ENCODE peak calls at places on chromosomes 12 and 14, in eight cellular contexts. O is pancreas; W is keratinocyte; X is endodermal cell; Z is cardiac muscle cell; M is mammary epithelial cell; H is CD8-positive, alpha-beta T cell; G is upper lobe of right lung. T is an unnamed sample. For H3K4me1, the result is how much of the 10 kb centered on the place peaks cover.

GRCh38 chr14:84789012-84789411 is 740.9 kb upstream of the FLRT2 start:
- DNase-seq in Z (no peak), W (no peak), G (no peak), X (no peak), M (peak), O (no peak), H (no peak), T (no peak)

GRCh38 chr12:60494249-60494648 is 898.4 kb downstream of the SLC16A7 start:
- DNase-seq in Z (peak), G (no peak), X (no peak), O (no peak), H (no peak), M (peak), W (no peak), T (peak)

GRCh38 chr14:89336338-89336737 is 80.7 kb downstream of the FOXN3 start:
- DNase-seq in O (no peak), Z (no peak), M (no peak), G (no peak), X (no peak), W (no peak), H (no peak), T (peak)

GRCh38 chr12:64181504-64182291 is 40.4 kb downstream of the KICS2 start:
- DNase-seq in W (peak), X (peak), M (peak), H (no peak), Z (peak), O (peak), G (no peak), T (peak)

GRCh38 chr14:96574633-96575191 is 72.5 kb downstream of the PAPOLA start:
- DNase-seq in X (no peak), H (no peak), O (peak), Z (peak), M (peak), G (no peak), W (no peak), T (no peak)

GRCh38 chr12:974281-974862 is 16.7 kb upstream of the ERC1 start:
- DNase-seq in Z (no peak), G (no peak), X (no peak), H (no peak), W (no peak), M (no peak), O (no peak), T (no peak)

GRCh38 chr12:94127239-94128131 is 20.9 kb upstream of the PLXNC1 start:
- DNase-seq in X (peak), W (no peak), H (no peak), G (no peak), O (no peak), Z (no peak), M (no peak), T (no peak)

GRCh38 chr14:102078840-102079699 is 7.8 kb downstream of the HSP90AA1 start:
- DNase-seq in X (no peak), O (no peak), G (no peak), W (no peak), M (no peak), H (no peak), Z (no peak), T (no peak)

GRCh38 chr12:108720757-108721514 is 10.4 kb downstream of the CORO1C start:
- DNase-seq in H (no peak), M (peak), W (no peak), G (no peak), O (no peak), Z (no peak), X (no peak), T (no peak)

GRCh38 chr12:107319536-107320030 is 226.2 kb upstream of the CRY1 start:
- DNase-seq in Z (no peak), O (no peak), H (peak), W (no peak), G (no peak), M (peak), X (no peak), T (no peak)

GRCh38 chr12:59452746-59453145 is 143.1 kb upstream of the SLC16A7 start:
- DNase-seq in M (no peak), Z (peak), G (no peak), O (no peak), H (no peak), X (no peak), W (no peak), T (no peak)

GRCh38 chr14:84670801-84671200 is 859.1 kb upstream of the FLRT2 start:
- DNase-seq in M (no peak), Z (peak), G (no peak), W (no peak), H (no peak), O (no peak), X (no peak), T (no peak)

GRCh38 chr14:83556065-83556464 is 1973.9 kb upstream of the FLRT2 start:
- DNase-seq in X (no peak), M (no peak), O (no peak), W (no peak), Z (peak), G (no peak), H (no peak), T (no peak)

GRCh38 chr12:12725956-12726542 is 8.9 kb downstream of the CDKN1B start:
- DNase-seq in G (peak), Z (no peak), M (no peak), X (no peak), O (no peak), H (no peak), W (no peak), T (no peak)

GRCh38 chr12:22986997-22987396 is 362.0 kb downstream of the ETNK1 start:
- DNase-seq in O (no peak), X (no peak), M (peak), Z (no peak), H (no peak), G (no peak), W (peak), T (no peak)

GRCh38 chr14:100524233-100524932 is 62.8 kb downstream of the BEGAIN start:
- DNase-seq in Z (no peak), M (no peak), H (no peak), W (no peak), O (peak), X (no peak), G (peak), T (no peak)

GRCh38 chr14:87076146-87076545 is 916.8 kb downstream of the GALC start:
- DNase-seq in W (no peak), O (no peak), X (no peak), G (no peak), Z (no peak), H (no peak), M (no peak), T (no peak)

GRCh38 chr12:52049286-52049685 is 2.0 kb upstream of the NR4A1 start:
- DNase-seq in W (no peak), M (no peak), O (no peak), X (peak), Z (no peak), G (no peak), H (no peak), T (no peak)

GRCh38 chr14:80764496-80764895 is 177.0 kb downstream of the CEP128 start:
- DNase-seq in X (no peak), O (no peak), W (no peak), H (no peak), Z (no peak), M (no peak), G (no peak), T (no peak)

GRCh38 chr12:124356221-124356620 is 61.3 kb downstream of the RFLNA start:
- DNase-seq in H (no peak), Z (no peak), X (no peak), O (no peak), G (no peak), M (no peak), W (no peak), T (no peak)

GRCh38 chr12:100229036-100229635 is 28.5 kb downstream of the ACTR6 start:
- DNase-seq in X (peak), G (no peak), M (peak), W (peak), H (no peak), Z (peak), O (no peak), T (peak)

GRCh38 chr14:89801128-89801527 is 153.4 kb downstream of the EFCAB11 start:
- DNase-seq in M (peak), O (no peak), H (no peak), G (no peak), W (peak), Z (no peak), X (no peak), T (no peak)

GRCh38 chr14:97410667-97411286 is 613.6 kb downstream of the VRK1 start:
- DNase-seq in Z (no peak), G (no peak), H (no peak), X (no peak), M (no peak), W (no peak), O (no peak), T (no peak)

GRCh38 chr12:4526923-4527546 is 11.7 kb upstream of the RAD51AP1 start:
- DNase-seq in G (no peak), M (no peak), W (no peak), O (no peak), H (no peak), X (no peak), Z (peak), T (no peak)

GRCh38 chr14:38302966-38303365 is 47.1 kb upstream of the CLEC14A start:
- DNase-seq in X (no peak), G (no peak), O (no peak), W (no peak), Z (no peak), H (no peak), M (no peak), T (no peak)

GRCh38 chr14:54564071-54564798 is 2.7 kb upstream of the SAMD4A start:
- DNase-seq in Z (peak), H (no peak), W (no peak), X (no peak), O (no peak), M (no peak), G (no peak), T (no peak)

GRCh38 chr14:104816678-104816945 is 15.7 kb downstream of the ZBTB42 start:
- DNase-seq in H (no peak), M (no peak), X (no peak), W (no peak), G (no peak), O (no peak), Z (no peak), T (no peak)

GRCh38 chr14:51490205-51490604 is 161.5 kb upstream of the FRMD6 start:
- DNase-seq in M (peak), X (no peak), H (no peak), G (no peak), Z (no peak), W (no peak), O (no peak), T (no peak)

GRCh38 chr14:99819514-99819913 is 26.3 kb downstream of the EML1 start:
- DNase-seq in G (no peak), X (peak), M (no peak), H (no peak), O (no peak), W (no peak), Z (no peak), T (no peak)

GRCh38 chr14:66471584-66471983 is 14.6 kb upstream of the CCDC196 start:
- DNase-seq in M (no peak), X (no peak), O (no peak), W (no peak), G (no peak), H (no peak), Z (no peak), T (no peak)

GRCh38 chr14:66473223-66473622 is 12.9 kb upstream of the CCDC196 start:
- DNase-seq in X (no peak), W (no peak), Z (no peak), M (no peak), O (no peak), H (no peak), G (no peak), T (no peak)

GRCh38 chr14:66482873-66483272 is 3.3 kb upstream of the CCDC196 start:
- DNase-seq in Z (no peak), W (no peak), H (no peak), G (no peak), M (no peak), O (no peak), X (no peak), T (no peak)

GRCh38 chr14:66477567-66477966 is 8.6 kb upstream of the CCDC196 start:
- DNase-seq in Z (no peak), G (no peak), W (no peak), O (no peak), H (no peak), M (no peak), X (no peak), T (no peak)

DNA sequence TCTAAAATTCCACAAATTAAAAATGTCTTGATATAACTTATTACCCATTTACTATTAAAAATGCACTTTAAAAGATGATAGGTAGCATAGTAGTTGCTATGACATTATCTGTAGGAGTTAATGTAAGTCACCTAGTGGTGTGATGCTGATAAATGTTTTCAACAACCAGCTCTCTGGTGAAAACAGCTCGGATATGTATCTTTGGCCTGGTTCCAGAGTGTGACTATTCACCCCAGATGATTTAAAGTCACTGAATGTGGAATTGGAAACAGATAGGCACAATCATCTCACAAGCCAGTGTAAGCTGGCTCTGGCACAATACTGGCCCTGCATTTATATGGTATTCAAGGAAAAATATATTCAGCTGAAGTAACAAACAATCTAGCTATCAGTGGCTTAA is 9.2 kb upstream of the CCDC196 start:
- DNase-seq in W (no peak), Z (no peak), G (no peak), H (no peak), O (no peak), M (peak), X (no peak), T (no peak)
- TF ChIP-seq CTCF in W (no peak), Z (no peak), G (no peak), H (no peak), O (no peak), M (no peak), X (peak), T (no peak)

GRCh38 chr12:131132118-131132892 is 178.6 kb downstream of the ADGRD1 start:
- DNase-seq in G (peak), H (peak), O (peak), X (peak), W (no peak), M (no peak), Z (peak), T (peak)

GRCh38 chr12:131130311-131130911 is 176.7 kb downstream of the ADGRD1 start:
- DNase-seq in X (no peak), H (peak), O (no peak), Z (no peak), G (no peak), M (no peak), W (no peak), T (no peak)

GRCh38 chr12:131133015-131133905 is 179.6 kb downstream of the ADGRD1 start:
- DNase-seq in H (no peak), X (no peak), O (no peak), M (no peak), Z (peak), G (no peak), W (no peak), T (no peak)

GRCh38 chr12:131131077-131131807 is 177.5 kb downstream of the ADGRD1 start:
- DNase-seq in X (no peak), W (no peak), G (no peak), M (no peak), Z (no peak), H (peak), O (no peak), T (no peak)

GRCh38 chr12:131131808-131132117 is 178.1 kb downstream of the ADGRD1 start:
- DNase-seq in H (peak), Z (no peak), O (no peak), M (no peak), G (no peak), W (no peak), X (no peak), T (no peak)
- H3K4me3 ChIP-seq in H (no peak), Z (no peak), O (no peak), M (no peak), G (no peak), W (no peak), X (no peak), T (no peak)

GRCh38 chr14:42992930-42993329 is 1386.3 kb downstream of the LRFN5 start:
- DNase-seq in Z (no peak), O (no peak), G (no peak), X (no peak), W (no peak), H (no peak), M (no peak), T (no peak)
- H3K4me1 ChIP-seq in Z (under half), O (under half), G (under half), X (under half), W (under half), H (under half), M (under half), T (under half)

GRCh38 chr12:25591132-25591531 is 38.0 kb upstream of the LMNTD1 start:
- DNase-seq in G (no peak), H (no peak), O (no peak), M (no peak), W (no peak), Z (peak), X (peak), T (peak)
- TF ChIP-seq CTCF in G (no peak), H (no peak), O (no peak), M (peak), W (peak), Z (peak), X (peak), T (peak)

DNA sequence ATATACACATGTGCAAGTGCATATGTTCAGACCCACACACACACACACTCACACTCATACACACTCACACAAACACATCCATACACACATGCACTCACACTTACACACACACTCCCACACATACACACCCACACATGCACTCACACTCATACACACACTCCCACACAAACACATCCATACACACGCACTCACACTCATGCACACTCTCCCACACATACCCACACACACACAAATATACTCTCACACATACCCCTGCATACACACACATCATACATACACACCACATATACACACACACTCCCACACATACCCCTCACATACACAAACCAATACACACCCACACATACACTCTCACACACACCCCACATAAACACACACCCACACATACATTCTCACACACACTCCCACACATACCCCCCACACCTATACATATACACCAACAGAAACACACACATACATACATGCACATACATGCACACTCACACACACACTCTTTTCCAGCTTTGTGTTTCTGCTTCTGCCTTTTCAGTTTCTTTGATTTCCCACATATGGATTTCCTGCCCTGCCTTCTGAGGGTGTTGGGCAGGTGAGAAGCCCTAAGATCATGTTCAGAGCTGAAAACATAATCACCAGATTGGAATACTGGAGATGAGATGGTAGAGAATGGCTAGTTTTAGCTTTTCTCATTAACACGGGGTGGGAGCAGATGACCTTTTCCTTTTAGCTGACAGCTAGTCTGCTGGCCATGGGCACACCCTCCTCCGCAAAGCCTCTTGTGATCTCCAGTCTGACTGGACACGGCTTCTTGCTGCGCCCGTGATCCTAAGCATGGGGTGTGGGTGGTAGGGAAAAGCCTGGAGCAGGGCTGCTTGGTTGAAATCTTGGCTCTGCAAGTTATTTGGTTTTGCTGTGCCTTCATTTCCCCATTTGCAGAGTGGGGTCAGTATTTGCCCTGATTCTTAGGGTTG is 214.0 kb downstream of the CHST11 start:
- DNase-seq in X (peak), Z (no peak), M (no peak), G (peak), W (no peak), H (no peak), O (no peak), T (no peak)
- H3K4me3 ChIP-seq in X (no peak), Z (no peak), M (no peak), G (no peak), W (no peak), H (no peak), O (no peak), T (no peak)

GRCh38 chr12:46223047-46223446 is 45.8 kb downstream of the SLC38A1 start:
- DNase-seq in Z (no peak), H (no peak), G (no peak), W (no peak), M (no peak), X (no peak), O (no peak), T (no peak)

GRCh38 chr12:46221255-46222128 is 47.4 kb downstream of the SLC38A1 start:
- DNase-seq in G (no peak), O (no peak), H (no peak), M (peak), X (no peak), Z (peak), W (no peak), T (no peak)

GRCh38 chr12:46224401-46224800 is 44.4 kb downstream of the SLC38A1 start:
- DNase-seq in G (no peak), H (no peak), Z (peak), X (no peak), M (no peak), O (no peak), W (no peak), T (no peak)

GRCh38 chr12:46219892-46220655 is 48.8 kb downstream of the SLC38A1 start:
- DNase-seq in X (no peak), M (peak), G (no peak), Z (peak), O (no peak), W (no peak), H (peak), T (no peak)

GRCh38 chr12:46222642-46223041 is 46.2 kb downstream of the SLC38A1 start:
- DNase-seq in M (no peak), W (no peak), X (no peak), Z (no peak), H (no peak), O (no peak), G (no peak), T (no peak)
- H3K4me1 ChIP-seq in M (under half), W (half or more), X (under half), Z (under half), H (half or more), O (under half), G (under half), T (under half)

DNA sequence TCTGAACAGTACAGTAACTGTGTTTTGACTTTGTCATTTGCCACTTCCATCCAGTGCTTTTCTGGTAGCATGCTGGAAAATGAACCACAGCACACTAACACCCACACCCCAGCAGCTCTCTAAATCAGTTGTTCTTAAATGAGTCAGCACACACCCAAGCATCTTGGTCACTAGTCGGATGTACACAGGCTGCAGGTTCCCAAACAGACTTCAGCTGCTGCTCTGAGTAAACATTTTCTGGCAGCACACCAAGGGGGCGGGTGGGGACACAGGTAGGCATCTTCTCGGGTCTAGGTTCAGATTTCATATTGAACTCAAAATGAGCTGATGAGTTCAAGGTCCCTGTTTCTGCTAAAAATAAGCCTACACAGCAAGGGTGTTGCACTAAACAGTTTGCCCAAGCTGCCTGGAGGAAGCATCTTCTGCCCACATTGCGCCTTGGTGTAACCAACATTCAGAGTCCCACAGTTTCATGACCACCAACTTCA is 39.8 kb downstream of the IFNG start:
- DNase-seq in Z (no peak), G (no peak), H (peak), M (peak), X (no peak), O (no peak), W (no peak), T (no peak)
- TF ChIP-seq CTCF in Z (no peak), G (no peak), H (no peak), M (no peak), X (no peak), O (no peak), W (no peak), T (no peak)

DNA sequence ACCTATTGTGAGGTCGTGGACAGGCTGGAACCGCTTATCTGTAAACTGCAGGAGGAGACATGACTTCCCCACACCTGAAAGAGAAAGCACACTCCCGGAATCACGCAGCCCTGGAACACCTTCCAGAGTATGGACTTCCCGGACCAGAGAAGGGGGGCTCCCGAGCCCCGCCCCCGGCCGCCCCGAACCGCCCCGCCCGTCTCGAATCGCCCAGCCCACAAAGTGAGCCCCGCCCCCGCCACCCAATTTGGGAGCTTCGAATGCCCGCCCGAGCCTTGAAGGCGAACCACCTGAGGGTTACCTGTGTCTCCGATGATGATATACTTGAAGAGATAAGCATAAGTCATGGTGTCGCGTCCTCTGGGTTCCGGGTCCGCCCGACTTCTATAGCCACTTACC is 234 bp downstream of the RAB2B start:
- DNase-seq in X (no peak), H (peak), Z (no peak), G (peak), W (peak), M (peak), O (peak), T (no peak)
- H3K4me3 ChIP-seq in X (peak), H (peak), Z (peak), G (peak), W (peak), M (peak), O (peak), T (peak)